ENCODE peak calls at places on chromosomes 2 and 18, in six cellular contexts. X, N, T, G, L and B are unnamed samples.

GRCh38 chr18:13725566-13726227 is 661 bp downstream of the FAM210A start:
- DNase-seq in L (no peak), G (no peak), N (no peak), X (peak; percentile 1), T (no peak), B (no peak)

GRCh38 chr2:21008014-21008789 is 35.7 kb downstream of the APOB start:
- DNase-seq in T (no peak), X (no peak), L (no peak), N (no peak), G (no peak), B (no peak)

GRCh38 chr2:232502901-232503791 is 15.5 kb upstream of the ECEL1 start:
- DNase-seq in T (peak; percentile 92), N (peak; percentile 45), G (no peak), L (no peak), X (peak; percentile 46), B (no peak)

GRCh38 chr18:45856526-45856925 is 31.1 kb downstream of the SIGLEC15 start:
- DNase-seq in G (no peak), N (no peak), X (no peak), T (no peak), L (no peak), B (no peak)

GRCh38 chr2:60453301-60453700 is 100.2 kb downstream of the BCL11A start:
- DNase-seq in T (no peak), N (no peak), L (no peak), X (no peak), G (no peak), B (no peak)

GRCh38 chr2:112006076-112006410 is 49.0 kb upstream of the TMEM87B start:
- DNase-seq in L (no peak), T (no peak), N (no peak), G (no peak), X (no peak), B (no peak)

GRCh38 chr18:58661423-58661822 is 9.8 kb upstream of the MALT1 start:
- DNase-seq in N (no peak), L (no peak), T (no peak), X (no peak), G (no peak), B (no peak)

GRCh38 chr2:225064362-225064761 is 22.1 kb upstream of the DOCK10 start:
- DNase-seq in L (no peak), X (no peak), G (no peak), T (no peak), N (no peak), B (no peak)

GRCh38 chr18:43720036-43720435 is 442.7 kb upstream of the SYT4 start:
- DNase-seq in N (no peak), G (no peak), L (no peak), T (no peak), X (no peak), B (no peak)

GRCh38 chr2:111662039-111662740 is 221.8 kb downstream of the ANAPC1 start:
- DNase-seq in G (no peak), T (no peak), X (no peak), N (no peak), L (no peak), B (no peak)

GRCh38 chr18:31101148-31102019 is 837 bp downstream of the DSC2 start:
- DNase-seq in L (peak; percentile 83), N (peak; percentile 75), T (peak; percentile 66), G (peak; percentile 35), X (peak; percentile 13), B (peak; percentile 73)

GRCh38 chr18:78069784-78070664 is 820.4 kb downstream of the GALR1 start:
- DNase-seq in L (peak; percentile 45), N (no peak), X (no peak), G (peak; percentile 28), T (no peak), B (no peak)

GRCh38 chr18:21979171-21979560 is 190.2 kb upstream of the GATA6 start:
- DNase-seq in G (no peak), L (no peak), T (no peak), N (no peak), X (no peak), B (no peak)

GRCh38 chr18:71001597-71001996 is 712.8 kb downstream of the SOCS6 start:
- DNase-seq in X (no peak), L (no peak), N (no peak), G (no peak), T (no peak), B (no peak)

GRCh38 chr2:26559044-26559405 is 81.1 kb upstream of the OTOF start:
- DNase-seq in N (no peak), T (no peak), G (no peak), X (no peak), L (no peak), B (no peak)

GRCh38 chr2:105394951-105395611 is 3.8 kb downstream of the FHL2 start:
- DNase-seq in T (no peak), N (no peak), G (no peak), L (no peak), X (no peak), B (no peak)

GRCh38 chr2:105397959-105398521 is 811 bp downstream of the FHL2 start:
- DNase-seq in G (no peak), L (no peak), T (no peak), X (no peak), N (no peak), B (no peak)

GRCh38 chr2:105397025-105397722 is 1.7 kb downstream of the FHL2 start:
- DNase-seq in L (no peak), N (no peak), X (peak; percentile 59), G (no peak), T (no peak), B (no peak)

GRCh38 chr2:105395691-105396090 is 3.2 kb downstream of the FHL2 start:
- DNase-seq in N (no peak), L (no peak), T (no peak), X (no peak), G (no peak), B (no peak)

GRCh38 chr2:105396254-105397024 is 2.4 kb downstream of the FHL2 start:
- DNase-seq in G (peak; percentile 41), X (peak; percentile 89), T (no peak), L (no peak), N (peak; percentile 74), B (no peak)
- TF ChIP-seq POLR2A in G (no peak), X (no peak), T (no peak), L (no peak), N (no peak), B (no peak)

DNA sequence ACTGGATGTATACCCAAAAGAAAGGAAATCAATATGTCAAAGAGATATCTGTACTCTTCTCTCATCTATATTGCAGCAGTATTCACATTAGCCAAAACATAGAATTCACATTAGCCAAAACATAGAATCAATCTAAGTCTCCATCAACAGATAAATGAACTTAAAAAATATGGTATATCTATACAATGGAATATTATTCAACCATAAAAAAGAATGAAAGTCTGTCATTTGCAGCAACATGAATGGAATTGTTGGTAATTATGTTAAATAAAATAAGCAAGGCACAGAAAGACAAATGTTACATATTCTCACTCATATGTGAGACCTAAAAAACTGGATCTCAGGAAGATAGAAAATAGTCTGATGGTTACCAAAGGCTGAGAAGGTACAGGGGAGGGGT is 212.1 kb upstream of the ZC3H15 start:
- DNase-seq in T (no peak), G (no peak), X (no peak), L (no peak), N (no peak), B (no peak)
- TF ChIP-seq EP300 in T (no peak), G (no peak), X (no peak), L (no peak), N (no peak), B (no peak)

GRCh38 chr2:113703404-113704299 is 52.8 kb downstream of the SLC35F5 start:
- DNase-seq in L (no peak), T (no peak), N (no peak), X (no peak), G (no peak), B (no peak)
- TF ChIP-seq POLR2A in L (no peak), T (no peak), N (no peak), X (no peak), G (no peak), B (no peak)

GRCh38 chr2:163637876-163638275 is 97.9 kb downstream of the FIGN start:
- DNase-seq in T (no peak), X (no peak), L (no peak), N (no peak), G (no peak), B (no peak)

GRCh38 chr2:163646659-163647058 is 89.1 kb downstream of the FIGN start:
- DNase-seq in G (no peak), X (no peak), N (no peak), T (no peak), L (no peak), B (no peak)

GRCh38 chr2:163644238-163644637 is 91.6 kb downstream of the FIGN start:
- DNase-seq in L (no peak), T (no peak), X (no peak), N (no peak), G (no peak), B (no peak)

GRCh38 chr2:163640542-163641195 is 95.1 kb downstream of the FIGN start:
- DNase-seq in L (no peak), T (no peak), N (no peak), X (no peak), G (no peak), B (no peak)

GRCh38 chr2:163641986-163642385 is 93.8 kb downstream of the FIGN start:
- DNase-seq in X (no peak), L (no peak), G (no peak), T (no peak), N (no peak), B (no peak)
- TF ChIP-seq EP300 in X (no peak), L (no peak), G (no peak), T (no peak), N (no peak), B (no peak)